ENCODE peak calls at places on chromosomes 2 and 18, in seven cellular contexts. P is ovary, Q is WTC11, J is GM23248, H is AG20443, E is hepatocyte, S is amygdala. O is an unnamed sample.

GRCh38 chr2:72148391-72148974 is 821 bp upstream of the CYP26B1 start:
- DNase-seq in P (peak; percentile 8), Q (peak; percentile 25), J (peak; percentile 52), H (peak; percentile 59), E (peak; percentile 38), S (no peak), O (no peak)

GRCh38 chr2:120177011-120177621 is 46.1 kb downstream of the TMEM185B start:
- DNase-seq in P (no peak), Q (peak; percentile 44), J (no peak), H (no peak), E (no peak), S (no peak), O (no peak)

GRCh38 chr2:66507673-66508127 is 72.8 kb downstream of the MEIS1 start:
- DNase-seq in P (no peak), Q (peak; percentile 47), J (no peak), H (no peak), E (no peak), S (no peak), O (no peak)

GRCh38 chr2:505931-506330 is 171.3 kb downstream of the TMEM18 start:
- DNase-seq in P (no peak), Q (peak; percentile 33), J (no peak), H (no peak), E (no peak), S (no peak), O (no peak)

GRCh38 chr2:7180641-7181370 is 263.6 kb downstream of the RNF144A start:
- DNase-seq in P (no peak), Q (no peak), J (peak; percentile 72), H (peak; percentile 21), E (peak; percentile 24), S (no peak), O (no peak)

GRCh38 chr2:36456227-36456788 is 100.7 kb downstream of the CRIM1 start:
- DNase-seq in P (peak; percentile 79), Q (no peak), J (peak; percentile 59), H (peak; percentile 70), E (peak; percentile 23), S (no peak), O (peak; percentile 17)

GRCh38 chr2:239896075-239896474 is 129.1 kb downstream of the NDUFA10 start:
- DNase-seq in P (no peak), Q (peak; percentile 33), J (no peak), H (no peak), E (no peak), S (no peak), O (no peak)

GRCh38 chr2:46780411-46780800 is 135.2 kb downstream of the MCFD2 start:
- DNase-seq in P (peak; percentile 47), Q (no peak), J (peak; percentile 56), H (peak; percentile 68), E (no peak), S (no peak), O (no peak)

GRCh38 chr18:35104391-35105051 is 63.3 kb downstream of the MAPRE2 start:
- DNase-seq in P (no peak), Q (no peak), J (no peak), H (no peak), E (no peak), S (no peak), O (no peak)

GRCh38 chr2:182077451-182078142 is 91.9 kb downstream of the PPP1R1C start:
- DNase-seq in P (no peak), Q (peak; percentile 14), J (peak; percentile 88), H (peak; percentile 61), E (peak; percentile 87), S (no peak), O (no peak)

GRCh38 chr2:238103465-238104070 is 3.4 kb downstream of the ESPNL start:
- DNase-seq in P (no peak), Q (no peak), J (no peak), H (no peak), E (no peak), S (no peak), O (no peak)

GRCh38 chr2:27721335-27721734 is 50.2 kb upstream of the MRPL33 start:
- DNase-seq in P (no peak), Q (no peak), J (no peak), H (no peak), E (no peak), S (no peak), O (no peak)

GRCh38 chr2:207876834-207877535 is 107.3 kb upstream of the FZD5 start:
- DNase-seq in P (no peak), Q (no peak), J (peak; percentile 4), H (no peak), E (no peak), S (no peak), O (no peak)

GRCh38 chr18:2627821-2628276 is 27.7 kb upstream of the SMCHD1 start:
- DNase-seq in P (no peak), Q (no peak), J (peak; percentile 67), H (no peak), E (peak; percentile 29), S (no peak), O (no peak)

GRCh38 chr18:45974088-45974536 is 7.0 kb upstream of the EPG5 start:
- DNase-seq in P (peak; percentile 33), Q (peak; percentile 40), J (peak; percentile 86), H (peak; percentile 64), E (peak; percentile 75), S (no peak), O (peak; percentile 5)

GRCh38 chr2:155377178-155377780 is 678.8 kb downstream of the KCNJ3 start:
- DNase-seq in P (no peak), Q (no peak), J (peak; percentile 43), H (peak; percentile 9), E (peak; percentile 30), S (no peak), O (no peak)

GRCh38 chr18:32093106-32093511 is 1.4 kb downstream of the RNF138 start:
- DNase-seq in P (peak; percentile 37), Q (peak; percentile 52), J (peak; percentile 86), H (peak; percentile 80), E (peak; percentile 69), S (peak; percentile 38), O (no peak)

GRCh38 chr2:127083819-127084503 is 23.0 kb downstream of the BIN1 start:
- DNase-seq in P (peak; percentile 92), Q (no peak), J (peak; percentile 98), H (peak; percentile 95), E (peak; percentile 82), S (no peak), O (peak; percentile 81)

GRCh38 chr2:8146329-8147048 is 535.4 kb upstream of the ID2 start:
- DNase-seq in P (no peak), Q (no peak), J (no peak), H (no peak), E (no peak), S (no peak), O (no peak)

GRCh38 chr2:10272464-10272863 is 30.2 kb upstream of the HPCAL1 start:
- DNase-seq in P (no peak), Q (peak; percentile 2), J (no peak), H (no peak), E (no peak), S (no peak), O (no peak)

GRCh38 chr18:6368017-6368416 is 46.7 kb downstream of the L3MBTL4 start:
- DNase-seq in P (no peak), Q (no peak), J (no peak), H (no peak), E (no peak), S (no peak), O (no peak)

GRCh38 chr2:11764359-11764758 is 17.9 kb downstream of the LPIN1 start:
- DNase-seq in P (no peak), Q (no peak), J (no peak), H (no peak), E (no peak), S (no peak), O (no peak)

GRCh38 chr2:84906900-84907714 is 1.7 kb downstream of the TMSB10 start:
- DNase-seq in P (peak; percentile 53), Q (no peak), J (peak; percentile 91), H (peak; percentile 73), E (peak; percentile 64), S (no peak), O (peak; percentile 16)

GRCh38 chr2:150548527-150548926 is 61.1 kb upstream of the RND3 start:
- DNase-seq in P (no peak), Q (peak; percentile 24), J (peak; percentile 39), H (no peak), E (peak; percentile 55), S (no peak), O (no peak)

GRCh38 chr2:101432411-101433181 is 42.3 kb downstream of the RFX8 start:
- DNase-seq in P (no peak), Q (no peak), J (peak; percentile 91), H (peak; percentile 63), E (no peak), S (no peak), O (no peak)

GRCh38 chr18:45554070-45554767 is 61.1 kb upstream of the SLC14A2 start:
- DNase-seq in P (no peak), Q (no peak), J (no peak), H (no peak), E (no peak), S (no peak), O (no peak)

GRCh38 chr2:144131042-144131441 is 388.9 kb downstream of the ZEB2 start:
- DNase-seq in P (no peak), Q (no peak), J (peak; percentile 60), H (no peak), E (no peak), S (no peak), O (no peak)

GRCh38 chr18:37419272-37419671 is 146.3 kb downstream of the CELF4 start:
- DNase-seq in P (no peak), Q (no peak), J (peak; percentile 26), H (peak; percentile 68), E (no peak), S (no peak), O (no peak)

GRCh38 chr2:125405816-125406215 is 1250.1 kb upstream of the GYPC start:
- DNase-seq in P (no peak), Q (no peak), J (peak; percentile 87), H (peak; percentile 53), E (peak; percentile 73), S (no peak), O (no peak)

GRCh38 chr2:1367584-1367983 is 45.7 kb upstream of the TPO start:
- DNase-seq in P (no peak), Q (no peak), J (no peak), H (no peak), E (no peak), S (no peak), O (no peak)

GRCh38 chr2:233455006-233455405 is 100.7 kb downstream of the DGKD start:
- DNase-seq in P (no peak), Q (no peak), J (no peak), H (no peak), E (no peak), S (no peak), O (no peak)